ENCODE peak calls at places on chromosomes 6 and 20, in four cellular contexts. J is A549, L is HepG2, B is AG09309. D is an unnamed sample.

GRCh38 chr6:52390361-52390727 is 28.4 kb downstream of the PAQR8 start:
- DNase-seq in L (peak), B (no peak), J (no peak), D (peak)

GRCh38 chr20:4300401-4300800 is 285.0 kb upstream of the RNF24 start:
- DNase-seq in L (no peak), B (no peak), J (no peak), D (no peak)

GRCh38 chr6:158039178-158039557 is 57.5 kb downstream of the SYNJ2 start:
- DNase-seq in J (peak), B (no peak), L (no peak), D (no peak)

GRCh38 chr6:97778290-97779038 is 495.4 kb upstream of the MMS22L start:
- DNase-seq in J (no peak), B (no peak), L (no peak), D (no peak)

GRCh38 chr6:42791706-42792320 is 10.0 kb downstream of the BICRAL start:
- DNase-seq in B (no peak), J (no peak), L (no peak), D (no peak)

GRCh38 chr6:107292570-107293285 is 166.6 kb downstream of the PDSS2 start:
- DNase-seq in L (no peak), J (no peak), B (no peak), D (no peak)

GRCh38 chr6:19433101-19433500 is 404.1 kb upstream of the ID4 start:
- DNase-seq in B (no peak), L (no peak), J (no peak), D (no peak)

GRCh38 chr20:5168582-5169396 is 42.0 kb downstream of the CDS2 start:
- DNase-seq in B (no peak), J (no peak), L (no peak), D (peak)

GRCh38 chr6:41965429-41966213 is 24.0 kb upstream of the CCND3 start:
- DNase-seq in B (no peak), J (no peak), L (peak), D (no peak)

GRCh38 chr20:46872315-46873211 is 22.1 kb upstream of the EYA2 start:
- DNase-seq in L (no peak), B (no peak), J (peak), D (peak)

GRCh38 chr20:18066421-18067333 is 9.0 kb upstream of the OVOL2 start:
- DNase-seq in B (no peak), L (peak), J (no peak), D (no peak)

GRCh38 chr6:148523551-148523950 is 180.9 kb downstream of the SASH1 start:
- DNase-seq in B (no peak), L (no peak), J (no peak), D (peak)

GRCh38 chr20:60010689-60011417 is 52.6 kb downstream of the CDH26 start:
- DNase-seq in B (no peak), J (no peak), L (no peak), D (no peak)

GRCh38 chr6:122676146-122676545 is 65.9 kb downstream of the PKIB start:
- DNase-seq in B (no peak), J (no peak), L (no peak), D (no peak)

GRCh38 chr6:130529569-130530149 is 163.8 kb downstream of the TMEM200A start:
- DNase-seq in L (no peak), B (no peak), J (no peak), D (no peak)

GRCh38 chr6:90338409-90338808 is 41.8 kb upstream of the BACH2 start:
- DNase-seq in L (no peak), B (no peak), J (no peak), D (no peak)

GRCh38 chr6:6703720-6704422 is 115.4 kb downstream of the LY86 start:
- DNase-seq in L (no peak), J (no peak), B (no peak), D (no peak)

GRCh38 chr6:157865249-157865648 is 42.2 kb downstream of the SNX9 start:
- DNase-seq in J (no peak), L (no peak), B (no peak), D (no peak)

GRCh38 chr6:84696181-84696580 is 68.2 kb downstream of the TBX18 start:
- DNase-seq in J (no peak), B (no peak), L (no peak), D (peak)

GRCh38 chr20:10984294-10984693 is 310.5 kb upstream of the JAG1 start:
- DNase-seq in J (no peak), L (no peak), B (no peak), D (peak)

GRCh38 chr6:130906736-130907381 is 79.7 kb downstream of the SMLR1 start:
- DNase-seq in J (no peak), L (no peak), B (peak), D (peak)

GRCh38 chr6:107409942-107410341 is 49.4 kb downstream of the PDSS2 start:
- DNase-seq in B (no peak), J (no peak), L (no peak), D (no peak)

GRCh38 chr6:77466055-77467028 is 3.1 kb upstream of the HTR1B start:
- DNase-seq in B (no peak), L (peak), J (peak), D (peak)

GRCh38 chr6:40672118-40672517 is 85.0 kb upstream of the LRFN2 start:
- DNase-seq in L (no peak), J (no peak), B (no peak), D (no peak)

GRCh38 chr6:50467931-50468330 is 245.4 kb upstream of the TFAP2D start:
- DNase-seq in L (no peak), J (no peak), B (no peak), D (no peak)

GRCh38 chr20:44888226-44889103 is 3.0 kb downstream of the YWHAB start:
- DNase-seq in L (peak), J (peak), B (no peak), D (peak)
- H3K4me3 ChIP-seq in L (no peak), J (no peak), B (no peak), D (peak)

GRCh38 chr20:6705106-6705766 is 62.2 kb upstream of the BMP2 start:
- DNase-seq in B (no peak), L (no peak), J (no peak), D (peak)
- H3K4me3 ChIP-seq in B (no peak), L (no peak), J (no peak), D (no peak)

GRCh38 chr20:49982072-49982345 is 771 bp upstream of the SNAI1 start:
- DNase-seq in J (no peak), L (no peak), B (no peak), D (no peak)
- H3K4me3 ChIP-seq in J (peak), L (peak), B (no peak), D (no peak)

GRCh38 chr20:43914286-43914685 is 366 bp upstream of the TOX2 start:
- DNase-seq in B (no peak), J (no peak), L (no peak), D (no peak)

GRCh38 chr20:43915209-43916072 is 789 bp downstream of the TOX2 start:
- DNase-seq in B (no peak), L (no peak), J (no peak), D (peak)

GRCh38 chr20:43916073-43916874 is 1.6 kb downstream of the TOX2 start:
- DNase-seq in B (no peak), J (no peak), L (no peak), D (peak)

GRCh38 chr20:43913291-43914025 is 1.2 kb upstream of the TOX2 start:
- DNase-seq in B (no peak), J (no peak), L (no peak), D (no peak)

GRCh38 chr20:43914697-43915208 is at the start of gene TOX2:
- DNase-seq in J (peak), L (no peak), B (no peak), D (peak)
- H3K4me3 ChIP-seq in J (peak), L (no peak), B (peak), D (peak)

GRCh38 chr6:4100655-4101054 is 21.7 kb upstream of the FAM217A start:
- DNase-seq in L (no peak), J (no peak), B (no peak), D (no peak)

GRCh38 chr6:4102687-4103244 is 23.8 kb upstream of the FAM217A start:
- DNase-seq in B (no peak), J (no peak), L (peak), D (no peak)

GRCh38 chr6:4101298-4101697 is 22.4 kb upstream of the FAM217A start:
- DNase-seq in J (no peak), B (no peak), L (no peak), D (no peak)

GRCh38 chr6:4105980-4106536 is 27.1 kb upstream of the FAM217A start:
- DNase-seq in J (no peak), B (no peak), L (peak), D (no peak)

GRCh38 chr6:4103929-4104328 is 25.0 kb upstream of the FAM217A start:
- DNase-seq in B (no peak), L (no peak), J (no peak), D (no peak)
- H3K4me3 ChIP-seq in B (no peak), L (no peak), J (no peak), D (no peak)

GRCh38 chr20:51624157-51624731 is 81.7 kb upstream of the NFATC2 start:
- DNase-seq in J (peak), B (no peak), L (peak), D (peak)

GRCh38 chr20:51622004-51622874 is 79.7 kb upstream of the NFATC2 start:
- DNase-seq in B (no peak), J (no peak), L (no peak), D (no peak)

GRCh38 chr20:51625105-51625504 is 82.6 kb upstream of the NFATC2 start:
- DNase-seq in L (no peak), J (no peak), B (no peak), D (no peak)

GRCh38 chr20:51628533-51629398 is 86.2 kb upstream of the NFATC2 start:
- DNase-seq in L (peak), B (peak), J (no peak), D (peak)

GRCh38 chr20:51623255-51623654 is 80.7 kb upstream of the NFATC2 start:
- DNase-seq in J (no peak), B (no peak), L (no peak), D (no peak)
- H3K4me3 ChIP-seq in J (no peak), B (no peak), L (no peak), D (no peak)

DNA sequence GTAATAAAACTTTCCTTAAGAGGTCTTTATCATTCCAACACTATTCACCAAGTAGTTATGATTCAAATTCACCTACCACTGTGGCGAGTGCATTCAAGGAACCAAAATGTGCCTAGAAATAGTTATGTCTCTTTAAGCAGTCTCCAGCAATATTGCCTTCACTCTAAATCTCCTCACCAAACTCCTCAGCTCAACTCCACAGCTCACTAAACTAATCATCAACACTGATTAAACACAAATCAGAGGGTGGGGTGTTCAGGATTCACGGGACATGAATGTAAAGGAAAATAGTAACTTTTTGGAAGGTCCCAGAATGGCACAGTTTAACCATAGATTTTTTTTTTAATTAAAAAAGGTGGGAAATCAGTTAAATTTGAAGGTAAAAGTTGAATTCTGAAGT is 70.5 kb upstream of the THEMIS start:
- DNase-seq in J (no peak), L (no peak), B (no peak), D (no peak)
- H3K4me3 ChIP-seq in J (no peak), L (no peak), B (no peak), D (no peak)

DNA sequence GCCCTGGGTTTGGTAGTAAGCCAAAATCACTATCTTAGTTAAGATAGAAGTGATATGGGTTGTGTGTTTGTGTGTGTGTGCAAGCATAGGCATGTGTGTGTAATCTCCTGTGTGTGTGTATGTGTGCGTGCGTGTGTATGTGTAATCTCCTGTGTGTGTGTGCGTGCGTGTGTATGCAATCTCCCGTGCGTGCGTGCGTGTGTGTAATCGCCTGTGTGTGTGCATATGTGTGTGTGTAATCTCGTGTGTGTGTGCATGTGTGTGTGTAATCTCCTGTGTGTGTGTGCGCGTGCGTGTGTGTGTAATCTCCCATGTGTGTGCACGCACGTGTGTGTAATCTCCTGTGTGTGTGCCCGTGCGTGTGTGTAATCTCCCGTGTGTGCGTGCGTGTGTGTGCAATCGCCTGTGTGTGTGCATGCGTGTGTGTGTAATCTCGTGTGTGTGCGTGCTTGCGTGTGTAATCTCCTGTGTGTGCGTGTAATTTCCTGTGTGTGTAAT is 219.3 kb upstream of the GGTLC1 start:
- DNase-seq in B (no peak), L (no peak), J (no peak), D (no peak)
- H3K4me3 ChIP-seq in B (no peak), L (no peak), J (no peak), D (no peak)

GRCh38 chr20:26209171-26209941 is 512.7 kb upstream of the ZNF337 start:
- DNase-seq in B (peak), J (no peak), L (no peak), D (peak)
- H3K4me3 ChIP-seq in B (no peak), J (peak), L (no peak), D (no peak)